ENCODE peak calls at places on chromosomes 6 and 20, in ten cellular contexts. P is CD8-positive, alpha-beta T cell; O is skeletal muscle cell; E is head of caudate nucleus; R is GM23338; N is AG08396; H is stimulated activated CD4-positive, alpha-beta T cell treated with anti-CD3 and anti-CD28 coated beads, Interleukin-4, amount 100 ng/mL, for 24 hours; L is heart left ventricle; U is HEK293T; S is activated CD4-positive, alpha-beta T cell treated with anti-CD3 and anti-CD28 coated beads, Interleukin-2, amount 50 U/mL, for 1 hour. I is an unnamed sample.

GRCh38 chr6:25959890-25960531 is 2.6 kb upstream of the TRIM38 start:
- DNase-seq in U (no peak), L (no peak), E (no peak), H (no peak), S (no peak), O (no peak), P (no peak), R (no peak), N (no peak), I (no peak)

GRCh38 chr6:148495029-148495428 is 152.4 kb downstream of the SASH1 start:
- DNase-seq in N (no peak), U (no peak), E (no peak), S (no peak), P (no peak), L (no peak), R (no peak), H (no peak), O (no peak), I (no peak)

GRCh38 chr20:63147532-63147931 is 68.4 kb downstream of the YTHDF1 start:
- DNase-seq in E (no peak), L (no peak), N (no peak), P (no peak), U (no peak), R (no peak), O (no peak), H (no peak), S (no peak), I (no peak)

GRCh38 chr6:159169193-159169555 is at the start of gene FNDC1:
- DNase-seq in U (peak), H (peak), P (peak), L (peak), E (no peak), N (peak), S (peak), O (no peak), R (peak), I (peak)

GRCh38 chr6:33634986-33635385 is 13.9 kb downstream of the ITPR3 start:
- DNase-seq in N (no peak), U (no peak), S (no peak), L (no peak), H (no peak), R (no peak), P (no peak), O (no peak), E (no peak), I (no peak)

GRCh38 chr6:119523546-119523945 is 174.0 kb upstream of the MAN1A1 start:
- DNase-seq in R (no peak), H (no peak), S (no peak), L (no peak), U (no peak), E (no peak), N (no peak), O (no peak), P (no peak), I (no peak)

GRCh38 chr20:25274481-25274880 is 26.6 kb downstream of the PYGB start:
- DNase-seq in S (no peak), H (no peak), P (no peak), N (no peak), R (no peak), L (peak), E (no peak), O (no peak), U (no peak), I (peak)

GRCh38 chr6:168029459-168030217 is 32.2 kb downstream of the KIF25 start:
- DNase-seq in O (no peak), E (peak), P (no peak), S (no peak), U (no peak), H (no peak), R (no peak), N (no peak), L (no peak), I (no peak)

GRCh38 chr6:51049983-51050877 is 231.6 kb downstream of the TFAP2B start:
- DNase-seq in E (no peak), U (no peak), H (no peak), O (no peak), L (no peak), S (no peak), P (no peak), R (no peak), N (no peak), I (no peak)

GRCh38 chr20:58528412-58528811 is 13.2 kb upstream of the APCDD1L start:
- DNase-seq in O (no peak), R (no peak), N (no peak), S (no peak), U (no peak), E (no peak), P (no peak), L (no peak), H (no peak), I (no peak)

GRCh38 chr6:42441059-42441471 is 10.7 kb downstream of the TRERF1 start:
- DNase-seq in H (no peak), N (no peak), S (no peak), U (no peak), L (no peak), E (peak), R (no peak), O (no peak), P (no peak), I (no peak)

GRCh38 chr20:52261792-52262191 is 70.2 kb upstream of the ZFP64 start:
- DNase-seq in U (no peak), R (no peak), E (no peak), S (no peak), O (no peak), P (no peak), H (no peak), N (no peak), L (no peak), I (no peak)

GRCh38 chr6:138455746-138456392 is 43.4 kb downstream of the NHSL1 start:
- DNase-seq in R (no peak), U (no peak), N (no peak), S (peak), L (no peak), E (no peak), O (peak), P (peak), H (peak), I (no peak)

GRCh38 chr6:56370127-56370540 is 122.8 kb upstream of the COL21A1 start:
- DNase-seq in R (peak), L (peak), S (no peak), N (peak), P (no peak), O (no peak), H (no peak), U (peak), E (no peak), I (peak)

GRCh38 chr6:161663682-161664081 is 389.8 kb upstream of the AGPAT4 start:
- DNase-seq in H (no peak), U (no peak), R (no peak), L (no peak), O (no peak), P (no peak), S (no peak), E (no peak), N (no peak), I (no peak)

GRCh38 chr6:35363293-35363750 is 21.0 kb downstream of the PPARD start:
- DNase-seq in U (peak), N (no peak), E (no peak), H (no peak), R (peak), S (no peak), L (peak), P (no peak), O (peak), I (peak)

GRCh38 chr20:50758469-50758868 is 27.1 kb downstream of the PARD6B start:
- DNase-seq in P (no peak), S (no peak), O (no peak), N (no peak), U (no peak), L (no peak), H (no peak), R (no peak), E (no peak), I (no peak)

GRCh38 chr6:85670573-85670972 is 27.9 kb upstream of the SYNCRIP start:
- DNase-seq in H (no peak), U (no peak), N (no peak), R (peak), O (peak), E (no peak), L (no peak), P (no peak), S (no peak), I (no peak)

GRCh38 chr20:5128886-5129285 is 2.1 kb downstream of the CDS2 start:
- DNase-seq in R (no peak), N (no peak), L (no peak), E (no peak), P (no peak), S (no peak), U (no peak), O (no peak), H (no peak), I (no peak)

GRCh38 chr6:90860822-90861601 is 274.1 kb upstream of the MAP3K7 start:
- DNase-seq in P (no peak), U (peak), L (no peak), S (no peak), O (no peak), R (no peak), H (no peak), N (no peak), E (peak), I (no peak)

GRCh38 chr6:164410017-164410416 is 899.4 kb downstream of the C6orf118 start:
- DNase-seq in E (no peak), H (no peak), O (no peak), P (no peak), U (no peak), L (peak), R (no peak), S (no peak), N (no peak), I (no peak)

GRCh38 chr6:144920391-144920983 is 635.4 kb downstream of the UTRN start:
- DNase-seq in E (no peak), L (no peak), S (no peak), O (no peak), N (no peak), U (no peak), P (no peak), H (no peak), R (no peak), I (no peak)

GRCh38 chr20:35492352-35492751 is 37.0 kb downstream of the CEP250 start:
- DNase-seq in O (no peak), P (no peak), E (no peak), H (no peak), L (no peak), R (no peak), N (no peak), U (no peak), S (no peak), I (no peak)

GRCh38 chr20:9262653-9263194 is 193.8 kb downstream of the PLCB4 start:
- DNase-seq in E (no peak), N (no peak), R (no peak), O (no peak), U (no peak), P (no peak), S (no peak), L (no peak), H (no peak), I (no peak)

GRCh38 chr20:19742974-19743649 is 14.9 kb upstream of the RIN2 start:
- DNase-seq in S (no peak), R (no peak), U (no peak), P (no peak), H (no peak), E (no peak), O (no peak), L (no peak), N (no peak), I (no peak)

GRCh38 chr6:24451581-24452041 is 37.8 kb downstream of the GPLD1 start:
- DNase-seq in H (no peak), R (no peak), E (no peak), L (no peak), P (no peak), S (no peak), O (no peak), U (no peak), N (no peak), I (no peak)

GRCh38 chr6:165636015-165636414 is 27.0 kb downstream of the PDE10A start:
- DNase-seq in R (no peak), N (no peak), P (no peak), O (no peak), U (no peak), H (no peak), S (no peak), L (no peak), E (no peak), I (no peak)

GRCh38 chr20:11792229-11792953 is 125.3 kb upstream of the BTBD3 start:
- DNase-seq in S (no peak), H (no peak), U (no peak), P (no peak), E (no peak), O (no peak), L (no peak), R (no peak), N (no peak), I (no peak)

GRCh38 chr20:49635171-49635570 is 67.2 kb upstream of the PTGIS start:
- DNase-seq in N (no peak), L (peak), H (no peak), S (no peak), O (no peak), E (peak), R (no peak), U (no peak), P (no peak), I (peak)

GRCh38 chr6:5401845-5402738 is 140.8 kb downstream of the FARS2 start:
- DNase-seq in O (no peak), L (no peak), P (no peak), H (no peak), N (no peak), U (no peak), S (no peak), R (peak), E (no peak), I (no peak)

GRCh38 chr6:88359530-88360202 is 193.5 kb upstream of the CNR1 start:
- DNase-seq in H (no peak), R (peak), N (no peak), S (no peak), O (no peak), U (no peak), L (no peak), E (no peak), P (no peak), I (no peak)

GRCh38 chr20:62201173-62202082 is 18.6 kb downstream of the MTG2 start:
- DNase-seq in O (no peak), E (no peak), R (no peak), N (no peak), S (no peak), H (no peak), L (peak), U (no peak), P (no peak), I (peak)

I was measured in left ventricle myocardium superior.